ENCODE peak calls at places on chromosomes 16 and 17, in five cellular contexts. Q is stromal cell of bone marrow; M is anterior cingulate cortex; D is iris pigment epithelial cell; F is stimulated activated CD4-positive, alpha-beta T cell treated with anti-CD3 and anti-CD28 coated beads, Interleukin-2, amount 100 ng/mL, for 4 hours. I is an unnamed sample.

GRCh38 chr17:29115906-29116651 is 64.1 kb downstream of the MYO18A start:
- DNase-seq in D (peak; percentile 45), Q (no peak), M (peak; percentile 21), F (no peak), I (no peak)

GRCh38 chr16:70769761-70770160 is 31.2 kb downstream of the VAC14 start:
- DNase-seq in Q (no peak), D (no peak), M (no peak), F (no peak), I (no peak)

GRCh38 chr17:39239640-39240314 is 14.0 kb upstream of the STAC2 start:
- DNase-seq in D (peak; percentile 15), M (no peak), F (peak; percentile 43), Q (no peak), I (no peak)

GRCh38 chr16:56262148-56262878 is 71.0 kb downstream of the GNAO1 start:
- DNase-seq in D (no peak), F (peak; percentile 9), Q (no peak), M (no peak), I (no peak)

GRCh38 chr17:61467416-61468262 is 15.4 kb downstream of the TBX4 start:
- DNase-seq in D (peak; percentile 39), M (no peak), F (no peak), Q (no peak), I (no peak)

GRCh38 chr16:73122604-73123386 is 74.9 kb upstream of the ZFHX3 start:
- DNase-seq in M (no peak), Q (peak; percentile 41), F (no peak), D (peak; percentile 23), I (no peak)

GRCh38 chr17:64128787-64129514 is 993 bp downstream of the ERN1 start:
- DNase-seq in M (no peak), F (no peak), Q (no peak), D (no peak), I (no peak)

GRCh38 chr16:86044881-86045600 is 146.1 kb downstream of the IRF8 start:
- DNase-seq in M (no peak), Q (no peak), D (no peak), F (peak; percentile 28), I (no peak)

I was measured in skeletal muscle cell.